ENCODE peak calls at places on chromosomes 2 and 18, in five cellular contexts. One of them, this sample, is unnamed.

GRCh38 chr2:37985333-37985732 is 60.2 kb downstream of the RMDN2 start:
- DNase-seq in K562: no peak
- DNase-seq in stomach: no peak
- DNase-seq in transverse colon: no peak
- DNase-seq in Peyer's patch: no peak
- DNase-seq in this sample: peak; percentile 34

GRCh38 chr2:5140367-5140766 is 551.8 kb upstream of the SOX11 start:
- DNase-seq in stomach: no peak
- DNase-seq in transverse colon: no peak
- DNase-seq in K562: no peak
- DNase-seq in Peyer's patch: no peak
- DNase-seq in this sample: no peak

GRCh38 chr2:29475446-29476006 is 360.3 kb downstream of the CLIP4 start:
- DNase-seq in Peyer's patch: no peak
- DNase-seq in K562: no peak
- DNase-seq in stomach: no peak
- DNase-seq in transverse colon: no peak
- DNase-seq in this sample: no peak

GRCh38 chr2:42317945-42318344 is 43.1 kb downstream of the COX7A2L start:
- DNase-seq in Peyer's patch: no peak
- DNase-seq in K562: no peak
- DNase-seq in transverse colon: no peak
- DNase-seq in stomach: no peak
- DNase-seq in this sample: no peak

GRCh38 chr2:182048621-182049020 is 63.0 kb downstream of the PPP1R1C start:
- DNase-seq in stomach: no peak
- DNase-seq in transverse colon: no peak
- DNase-seq in K562: no peak
- DNase-seq in Peyer's patch: no peak
- DNase-seq in this sample: no peak

GRCh38 chr2:47357475-47357874 is 45.5 kb upstream of the MSH2 start:
- DNase-seq in K562: peak; percentile 28
- DNase-seq in stomach: no peak
- DNase-seq in transverse colon: peak; percentile 63
- DNase-seq in Peyer's patch: peak; percentile 79
- DNase-seq in this sample: peak; percentile 33

GRCh38 chr2:225192869-225193268 is 150.6 kb upstream of the DOCK10 start:
- DNase-seq in Peyer's patch: no peak
- DNase-seq in transverse colon: no peak
- DNase-seq in stomach: no peak
- DNase-seq in K562: no peak
- DNase-seq in this sample: peak; percentile 3

GRCh38 chr2:115183144-115183543 is 740.7 kb downstream of the DPP10 start:
- DNase-seq in Peyer's patch: no peak
- DNase-seq in K562: no peak
- DNase-seq in stomach: no peak
- DNase-seq in transverse colon: no peak
- DNase-seq in this sample: no peak

GRCh38 chr2:48567671-48568070 is 37.7 kb downstream of the STON1 start:
- DNase-seq in Peyer's patch: no peak
- DNase-seq in transverse colon: no peak
- DNase-seq in K562: no peak
- DNase-seq in stomach: no peak
- DNase-seq in this sample: no peak

GRCh38 chr2:215319500-215319899 is 7.6 kb downstream of the ATIC start:
- DNase-seq in K562: no peak
- DNase-seq in Peyer's patch: no peak
- DNase-seq in transverse colon: no peak
- DNase-seq in stomach: no peak
- DNase-seq in this sample: no peak

GRCh38 chr18:37335337-37335736 is 230.3 kb downstream of the CELF4 start:
- DNase-seq in stomach: no peak
- DNase-seq in K562: peak; percentile 35
- DNase-seq in Peyer's patch: no peak
- DNase-seq in transverse colon: no peak
- DNase-seq in this sample: no peak

GRCh38 chr2:182625814-182626213 is 90.2 kb upstream of the DNAJC10 start:
- DNase-seq in K562: no peak
- DNase-seq in transverse colon: no peak
- DNase-seq in stomach: no peak
- DNase-seq in Peyer's patch: no peak
- DNase-seq in this sample: no peak

GRCh38 chr2:224038049-224038829 is 847 bp downstream of the SERPINE2 start:
- DNase-seq in transverse colon: peak; percentile 15
- DNase-seq in Peyer's patch: peak; percentile 58
- DNase-seq in K562: no peak
- DNase-seq in stomach: no peak
- DNase-seq in this sample: peak; percentile 49

GRCh38 chr2:179467111-179467510 is 202.5 kb upstream of the SESTD1 start:
- DNase-seq in stomach: no peak
- DNase-seq in transverse colon: no peak
- DNase-seq in Peyer's patch: no peak
- DNase-seq in K562: no peak
- DNase-seq in this sample: no peak

GRCh38 chr2:199798881-199799580 is 52.0 kb downstream of the FTCDNL1 start:
- DNase-seq in K562: no peak
- DNase-seq in stomach: no peak
- DNase-seq in transverse colon: peak; percentile 14
- DNase-seq in Peyer's patch: no peak
- DNase-seq in this sample: no peak

GRCh38 chr2:113282747-113283533 is 4.2 kb upstream of the PAX8 start:
- DNase-seq in stomach: peak; percentile 80
- DNase-seq in transverse colon: peak; percentile 70
- DNase-seq in K562: no peak
- DNase-seq in Peyer's patch: peak; percentile 79
- DNase-seq in this sample: peak; percentile 16

GRCh38 chr2:75065402-75066008 is 107.1 kb downstream of the POLE4 start:
- DNase-seq in stomach: no peak
- DNase-seq in Peyer's patch: no peak
- DNase-seq in transverse colon: no peak
- DNase-seq in K562: no peak
- DNase-seq in this sample: no peak
- H3K4me3 ChIP-seq in stomach: no peak overlapping the region
- H3K4me3 ChIP-seq in Peyer's patch: no peak overlapping the region
- H3K4me3 ChIP-seq in transverse colon: no peak overlapping the region
- H3K4me3 ChIP-seq in K562: no peak overlapping the region
- H3K4me3 ChIP-seq in this sample: no peak overlapping the region

DNA sequence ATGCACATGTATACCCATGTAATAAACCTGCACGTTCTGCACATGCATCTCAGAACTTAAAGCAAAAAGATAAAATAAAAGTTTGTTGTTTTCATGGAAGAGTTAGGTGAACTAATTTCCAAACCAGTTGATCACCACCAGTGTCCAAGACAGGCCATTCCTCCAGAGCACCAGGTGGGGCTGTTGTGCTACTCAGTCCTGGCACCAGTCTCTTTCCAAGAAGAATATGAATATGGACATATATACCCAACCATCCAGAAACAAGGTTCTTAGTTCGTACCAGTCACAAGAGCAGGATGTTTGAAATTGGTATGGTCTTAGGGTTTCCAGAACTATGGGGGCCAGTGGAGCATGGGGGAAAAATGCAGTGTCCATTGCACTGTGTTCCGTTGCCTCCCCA is 17.2 kb upstream of the TNP1 start:
- DNase-seq in transverse colon: no peak
- DNase-seq in K562: no peak
- DNase-seq in stomach: no peak
- DNase-seq in Peyer's patch: no peak
- DNase-seq in this sample: no peak
- TF ChIP-seq CTCF in transverse colon: no peak
- TF ChIP-seq CTCF in K562: peak; percentile 32
- TF ChIP-seq CTCF in stomach: no peak
- TF ChIP-seq CTCF in Peyer's patch: no peak
- TF ChIP-seq CTCF in this sample: peak; percentile 32

GRCh38 chr18:5238371-5238758 is 41.3 kb upstream of the AKAIN1 start:
- DNase-seq in K562: peak; percentile 53
- DNase-seq in Peyer's patch: peak; percentile 89
- DNase-seq in transverse colon: peak; percentile 82
- DNase-seq in stomach: peak; percentile 72
- DNase-seq in this sample: no peak

GRCh38 chr18:5237083-5237722 is 40.1 kb upstream of the AKAIN1 start:
- DNase-seq in stomach: no peak
- DNase-seq in Peyer's patch: no peak
- DNase-seq in transverse colon: no peak
- DNase-seq in K562: no peak
- DNase-seq in this sample: no peak

GRCh38 chr18:5239447-5239846 is 42.4 kb upstream of the AKAIN1 start:
- DNase-seq in K562: no peak
- DNase-seq in transverse colon: no peak
- DNase-seq in Peyer's patch: no peak
- DNase-seq in stomach: no peak
- DNase-seq in this sample: no peak

GRCh38 chr18:5237723-5238370 is 40.8 kb upstream of the AKAIN1 start:
- DNase-seq in stomach: peak; percentile 87
- DNase-seq in transverse colon: peak; percentile 89
- DNase-seq in K562: peak; percentile 87
- DNase-seq in Peyer's patch: peak; percentile 93
- DNase-seq in this sample: peak; percentile 92
- H3K4me3 ChIP-seq in stomach: peak overlapping the region; percentile 72
- H3K4me3 ChIP-seq in transverse colon: peak overlapping the region; percentile 67
- H3K4me3 ChIP-seq in K562: peak overlapping the region; percentile 76
- H3K4me3 ChIP-seq in Peyer's patch: peak overlapping the region; percentile 78
- H3K4me3 ChIP-seq in this sample: peak overlapping the region; percentile 90

DNA sequence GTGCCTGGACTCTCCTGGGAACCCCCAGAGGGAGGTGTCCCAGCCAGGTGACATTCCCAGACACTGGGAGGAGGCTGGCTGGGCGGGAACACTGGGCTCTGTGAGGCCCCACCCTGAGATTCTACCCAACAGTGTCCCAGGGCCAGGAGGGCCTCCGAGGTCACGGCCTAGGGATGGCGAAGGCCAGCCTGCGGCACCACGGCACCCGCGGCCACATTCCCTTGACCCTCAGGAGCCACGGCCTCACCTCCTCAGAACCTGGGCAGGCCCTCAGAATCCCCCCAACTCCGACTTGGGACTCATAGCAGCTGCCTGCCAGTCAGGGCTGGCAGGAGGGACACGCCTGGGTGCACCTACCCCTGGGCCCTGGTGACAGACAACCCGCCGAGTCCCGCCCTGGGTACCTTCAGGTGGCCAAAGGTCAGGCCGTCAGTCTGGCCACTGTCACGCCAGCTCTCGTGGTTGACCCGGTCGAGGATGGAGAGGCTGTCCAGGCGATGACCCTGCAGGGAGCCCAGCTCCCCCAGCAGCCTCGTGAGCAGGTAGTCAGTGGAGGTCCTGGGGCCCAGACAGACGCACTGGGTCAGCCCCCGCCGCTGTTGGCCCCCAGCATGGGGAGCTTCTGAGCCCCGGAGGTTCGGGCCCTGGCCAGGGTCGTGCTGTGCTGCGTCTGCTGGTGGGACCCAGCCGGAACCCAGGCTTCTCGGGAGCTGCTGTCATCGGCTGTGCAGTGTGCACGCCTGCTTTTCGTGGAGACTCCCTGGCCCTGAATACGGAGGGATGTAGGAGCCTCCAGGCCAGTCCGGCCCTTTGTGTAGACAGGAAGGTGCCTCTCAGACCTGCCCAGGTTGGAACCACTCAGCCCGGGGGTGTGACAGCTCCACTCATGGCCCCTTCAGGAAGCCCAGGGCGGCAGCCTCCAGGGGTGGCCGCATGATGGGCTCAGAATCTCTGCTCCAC is 6.1 kb downstream of the MAB21L4 start:
- DNase-seq in stomach: no peak
- DNase-seq in Peyer's patch: no peak
- DNase-seq in K562: no peak
- DNase-seq in transverse colon: peak; percentile 65
- DNase-seq in this sample: no peak
- TF ChIP-seq CTCF in stomach: no peak
- TF ChIP-seq CTCF in Peyer's patch: no peak
- TF ChIP-seq CTCF in K562: no peak
- TF ChIP-seq CTCF in transverse colon: no peak
- TF ChIP-seq CTCF in this sample: no peak

GRCh38 chr2:20219763-20220380 is 5.1 kb downstream of the SDC1 start:
- DNase-seq in Peyer's patch: no peak
- DNase-seq in transverse colon: no peak
- DNase-seq in K562: no peak
- DNase-seq in stomach: no peak
- DNase-seq in this sample: no peak

GRCh38 chr2:20216130-20217025 is 8.6 kb downstream of the SDC1 start:
- DNase-seq in transverse colon: no peak
- DNase-seq in K562: no peak
- DNase-seq in stomach: no peak
- DNase-seq in Peyer's patch: no peak
- DNase-seq in this sample: no peak

GRCh38 chr2:20221169-20221938 is 3.6 kb downstream of the SDC1 start:
- DNase-seq in transverse colon: no peak
- DNase-seq in K562: no peak
- DNase-seq in Peyer's patch: no peak
- DNase-seq in stomach: no peak
- DNase-seq in this sample: peak; percentile 57

GRCh38 chr2:20217041-20217970 is 7.6 kb downstream of the SDC1 start:
- DNase-seq in stomach: peak; percentile 54
- DNase-seq in transverse colon: no peak
- DNase-seq in K562: no peak
- DNase-seq in Peyer's patch: peak; percentile 66
- DNase-seq in this sample: no peak

DNA sequence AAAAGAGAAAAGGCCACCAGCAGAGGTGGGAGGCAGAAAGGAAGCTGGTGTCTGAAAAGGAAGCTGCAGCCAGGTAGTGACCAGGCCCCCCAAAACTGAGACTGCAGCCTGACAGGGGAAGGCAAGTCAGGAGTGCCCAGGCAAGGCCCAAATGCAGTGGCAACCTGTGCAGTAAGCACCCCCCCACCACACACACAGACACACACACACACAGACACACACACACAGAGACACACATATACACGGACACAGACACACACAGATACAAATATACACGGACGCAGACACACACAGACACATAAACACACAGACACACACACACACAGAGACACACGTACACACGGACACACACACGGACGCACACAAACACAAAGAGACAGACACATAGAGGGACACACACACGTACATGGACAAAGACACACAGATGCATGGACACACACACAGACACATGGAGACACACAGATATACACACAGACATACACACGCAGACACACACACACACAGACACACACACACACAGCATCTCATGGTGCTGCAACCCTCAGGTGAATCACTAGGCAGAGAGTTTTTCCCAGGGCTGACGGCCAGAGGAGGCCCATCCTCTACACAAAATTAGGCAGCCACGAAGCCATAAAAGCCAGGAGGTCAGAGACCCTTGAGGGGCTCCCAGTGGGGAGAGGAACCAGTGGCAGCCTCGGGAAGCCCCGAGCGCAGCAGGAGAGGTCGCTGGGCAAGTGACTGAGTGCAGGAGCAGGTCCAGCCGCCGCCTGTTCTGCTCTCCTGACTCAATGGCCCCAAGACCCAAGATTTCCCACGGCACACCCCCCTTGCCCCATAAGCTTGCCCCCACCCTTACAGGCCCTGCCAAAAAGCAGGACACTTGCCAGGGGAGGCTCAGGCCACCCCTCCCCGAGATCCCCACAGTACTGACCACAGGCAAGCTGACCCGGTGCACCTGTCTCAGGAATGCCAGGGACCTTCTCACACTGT is 6.3 kb downstream of the SDC1 start:
- DNase-seq in stomach: no peak
- DNase-seq in K562: no peak
- DNase-seq in transverse colon: no peak
- DNase-seq in Peyer's patch: no peak
- DNase-seq in this sample: no peak
- H3K4me3 ChIP-seq in stomach: no peak overlapping the region
- H3K4me3 ChIP-seq in K562: no peak overlapping the region
- H3K4me3 ChIP-seq in transverse colon: no peak overlapping the region
- H3K4me3 ChIP-seq in Peyer's patch: no peak overlapping the region
- H3K4me3 ChIP-seq in this sample: no peak overlapping the region

This sample was measured in fibroblast of villous mesenchyme.